ENCODE peak calls at places on chromosomes 5 and 9, in ten cellular contexts. L is kidney tubule cell; M is fibroblast of pulmonary artery; O is caudate nucleus; F is NCI-H1092 treated with DMSO at 0.1 percent for 48 hours; Y is activated CD4-positive, alpha-beta T cell treated with anti-CD3 and anti-CD28 coated beads for 48 hours; P is neural progenitor cell; Z is NCI-H1694 treated with DMSO at 0.1 percent for 48 hours; V is HuH-7; B is sciatic nerve. X is an unnamed sample.

GRCh38 chr5:35146386-35146785 is 83.9 kb downstream of the PRLR start:
- DNase-seq in F (no peak), B (no peak), P (peak; percentile 37), L (no peak), Y (no peak), V (no peak), M (no peak), Z (no peak), O (no peak), X (no peak)

GRCh38 chr5:179794171-179794570 is 385 bp downstream of the LTC4S start:
- DNase-seq in B (no peak), V (no peak), P (no peak), Z (no peak), M (no peak), Y (no peak), F (no peak), O (no peak), L (no peak), X (no peak)

GRCh38 chr5:137833463-137833862 is 34.2 kb upstream of the MYOT start:
- DNase-seq in O (no peak), V (no peak), Z (no peak), L (peak; percentile 92), P (no peak), B (no peak), M (peak; percentile 36), Y (no peak), F (no peak), X (peak; percentile 86)

GRCh38 chr5:7415123-7415522 is 19.2 kb downstream of the ADCY2 start:
- DNase-seq in B (no peak), O (no peak), Z (no peak), M (no peak), V (no peak), F (no peak), Y (no peak), L (no peak), P (no peak), X (no peak)

GRCh38 chr5:171945476-171945875 is 61.0 kb downstream of the FBXW11 start:
- DNase-seq in F (no peak), O (no peak), L (no peak), Y (no peak), B (no peak), Z (no peak), M (no peak), V (no peak), P (no peak), X (no peak)

GRCh38 chr5:1789838-1790462 is 9.7 kb downstream of the MRPL36 start:
- DNase-seq in O (no peak), Y (no peak), B (peak; percentile 35), V (no peak), L (peak; percentile 14), Z (no peak), M (peak; percentile 72), P (no peak), F (no peak), X (no peak)

GRCh38 chr5:87400305-87400899 is 12.3 kb downstream of the CCNH start:
- DNase-seq in B (no peak), M (peak; percentile 68), Z (peak; percentile 45), L (peak; percentile 62), P (peak; percentile 15), V (no peak), O (no peak), Y (no peak), F (peak; percentile 8), X (peak; percentile 40)

GRCh38 chr9:109455391-109455790 is 42.7 kb downstream of the PTPN3 start:
- DNase-seq in M (no peak), O (no peak), P (peak; percentile 46), F (no peak), V (no peak), Z (no peak), B (no peak), Y (no peak), L (no peak), X (peak; percentile 15)

GRCh38 chr5:86878250-86878649 is 260.5 kb downstream of the COX7C start:
- DNase-seq in F (no peak), V (no peak), P (no peak), O (no peak), Z (no peak), M (no peak), B (no peak), Y (no peak), L (no peak), X (no peak)

GRCh38 chr5:179385892-179386291 is 40.6 kb upstream of the ADAMTS2 start:
- DNase-seq in B (no peak), O (no peak), Z (no peak), Y (no peak), M (no peak), F (no peak), P (no peak), V (no peak), L (no peak), X (no peak)